ENCODE peak calls at places on chromosomes 4 and X, in five cellular contexts. One of them, this sample, is unnamed. For H3K9me3, the result is how much of the 10 kb centered on the place peaks cover.

GRCh38 chrX:2401590-2402360 is 99.0 kb downstream of the DHRSX start:
- DNase-seq in SK-N-SH: no peak
- DNase-seq in H1: no peak
- DNase-seq in K562: no peak
- DNase-seq in HepG2: peak
- DNase-seq in this sample: no peak

GRCh38 chr4:130563185-130563890 is 1467.4 kb downstream of the C4orf33 start:
- DNase-seq in K562: no peak
- DNase-seq in HepG2: peak
- DNase-seq in H1: peak
- DNase-seq in SK-N-SH: peak
- DNase-seq in this sample: no peak

GRCh38 chr4:16250665-16251365 is 24.5 kb upstream of the TAPT1 start:
- DNase-seq in K562: no peak
- DNase-seq in SK-N-SH: no peak
- DNase-seq in HepG2: peak
- DNase-seq in H1: no peak
- DNase-seq in this sample: no peak

GRCh38 chrX:153153516-153153915 is 25.6 kb upstream of the MAGEA1 start:
- DNase-seq in K562: no peak
- DNase-seq in H1: no peak
- DNase-seq in SK-N-SH: no peak
- DNase-seq in HepG2: no peak
- DNase-seq in this sample: no peak

GRCh38 chrX:45735571-45735970 is 534.9 kb upstream of the DIPK2B start:
- DNase-seq in H1: no peak
- DNase-seq in HepG2: no peak
- DNase-seq in SK-N-SH: no peak
- DNase-seq in K562: no peak
- DNase-seq in this sample: no peak

GRCh38 chr4:152990471-152991131 is 54.5 kb downstream of the FHDC1 start:
- DNase-seq in H1: no peak
- DNase-seq in HepG2: no peak
- DNase-seq in SK-N-SH: no peak
- DNase-seq in K562: peak
- DNase-seq in this sample: no peak

GRCh38 chr4:68299492-68300457 is 50.1 kb downstream of the YTHDC1 start:
- DNase-seq in SK-N-SH: no peak
- DNase-seq in HepG2: peak
- DNase-seq in K562: no peak
- DNase-seq in H1: no peak
- DNase-seq in this sample: no peak

GRCh38 chr4:119034276-119035008 is 101.2 kb upstream of the MYOZ2 start:
- DNase-seq in H1: no peak
- DNase-seq in K562: no peak
- DNase-seq in HepG2: no peak
- DNase-seq in SK-N-SH: no peak
- DNase-seq in this sample: no peak

GRCh38 chr4:176538217-176538925 is 218.6 kb downstream of the SPCS3 start:
- DNase-seq in SK-N-SH: no peak
- DNase-seq in K562: no peak
- DNase-seq in HepG2: no peak
- DNase-seq in H1: no peak
- DNase-seq in this sample: no peak

GRCh38 chrX:68938244-68939004 is 109.6 kb downstream of the EFNB1 start:
- DNase-seq in HepG2: no peak
- DNase-seq in SK-N-SH: no peak
- DNase-seq in K562: no peak
- DNase-seq in H1: no peak
- DNase-seq in this sample: no peak

GRCh38 chr4:122827258-122827887 is 742 bp downstream of the FGF2 start:
- DNase-seq in HepG2: no peak
- DNase-seq in K562: peak
- DNase-seq in H1: no peak
- DNase-seq in SK-N-SH: peak
- DNase-seq in this sample: peak

DNA sequence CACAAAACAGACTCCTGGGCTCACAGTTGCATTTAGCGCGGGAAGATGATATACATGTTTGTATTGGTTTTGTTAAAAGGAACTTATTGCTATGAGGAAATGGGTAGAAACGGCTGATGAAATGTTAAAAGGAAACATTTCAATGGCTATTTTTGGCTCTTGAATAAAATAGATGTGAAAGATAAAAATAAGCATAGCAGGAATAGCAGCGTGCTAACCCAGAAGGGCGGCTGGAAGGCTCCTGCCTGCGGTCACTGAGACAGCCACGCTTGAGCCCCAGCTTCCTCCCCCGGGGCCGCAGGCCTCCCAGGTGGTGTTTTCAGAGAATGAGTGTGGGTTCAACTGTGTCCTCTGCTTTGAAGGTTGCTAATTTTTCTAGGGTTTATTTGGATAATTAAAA is 35.0 kb upstream of the CLCN4 start:
- DNase-seq in SK-N-SH: no peak
- DNase-seq in HepG2: no peak
- DNase-seq in K562: no peak
- DNase-seq in H1: no peak
- DNase-seq in this sample: no peak
- TF ChIP-seq TAF1 in SK-N-SH: no peak
- TF ChIP-seq TAF1 in HepG2: no peak
- TF ChIP-seq TAF1 in K562: no peak
- TF ChIP-seq TAF1 in H1: no peak
- TF ChIP-seq TAF1 in this sample: no peak

GRCh38 chrX:97060019-97060418 is 176.3 kb downstream of the RPA4 start:
- DNase-seq in K562: no peak
- DNase-seq in HepG2: no peak
- DNase-seq in H1: peak
- DNase-seq in SK-N-SH: no peak
- DNase-seq in this sample: no peak

DNA sequence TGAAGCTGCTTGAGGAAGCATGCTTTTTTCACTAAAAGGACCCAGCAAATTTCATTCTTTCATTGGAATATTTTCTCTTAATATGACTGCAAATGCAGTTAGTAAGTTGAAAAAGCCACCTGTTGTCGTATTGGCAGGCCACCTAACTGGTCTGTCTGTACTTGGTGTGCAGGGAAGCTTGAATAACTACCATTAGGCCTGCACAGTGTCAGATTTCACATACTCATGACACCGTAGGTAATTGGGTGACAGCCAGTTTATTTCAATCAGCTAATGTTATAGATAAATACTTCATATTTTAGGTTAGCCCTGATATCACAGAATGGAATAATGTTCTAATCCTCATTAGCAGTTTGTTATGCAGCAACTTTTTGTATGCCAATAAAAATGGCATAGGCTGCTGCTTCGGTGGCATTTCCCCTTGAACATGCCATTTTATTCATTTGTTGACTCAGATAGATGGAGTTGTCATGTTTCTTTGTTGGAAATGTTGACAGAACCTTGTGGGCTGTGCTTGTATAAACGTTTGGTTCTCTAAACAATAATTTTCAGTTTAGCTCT is 173.7 kb downstream of the RPA4 start:
- DNase-seq in K562: no peak
- DNase-seq in HepG2: no peak
- DNase-seq in SK-N-SH: no peak
- DNase-seq in H1: no peak
- DNase-seq in this sample: no peak
- TF ChIP-seq EP300 in K562: no peak
- TF ChIP-seq EP300 in HepG2: no peak
- TF ChIP-seq EP300 in SK-N-SH: no peak
- TF ChIP-seq EP300 in H1: no peak
- TF ChIP-seq EP300 in this sample: no peak

DNA sequence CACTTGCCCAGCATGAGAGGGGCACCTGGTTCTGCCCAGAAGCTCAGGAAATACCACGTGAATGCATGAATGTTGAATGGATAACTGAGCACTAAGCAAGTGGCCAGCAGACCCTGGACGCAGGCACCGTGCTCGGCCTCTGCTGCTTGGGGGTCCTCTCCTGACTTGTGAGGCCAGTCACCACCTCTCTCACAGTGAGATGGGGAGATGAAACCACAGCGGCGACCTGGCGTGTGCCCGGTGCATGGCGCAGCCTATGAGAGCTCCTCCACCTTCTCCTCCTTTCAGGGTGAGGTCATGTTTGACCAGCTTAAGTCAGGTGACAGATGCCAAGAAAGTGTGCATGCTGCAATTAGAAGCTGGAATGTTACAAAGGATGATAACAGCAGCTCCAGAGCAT is 75.5 kb downstream of the HMX1 start:
- DNase-seq in K562: no peak
- DNase-seq in H1: no peak
- DNase-seq in HepG2: no peak
- DNase-seq in SK-N-SH: no peak
- DNase-seq in this sample: no peak
- H3K9me3 ChIP-seq in K562: under half
- H3K9me3 ChIP-seq in H1: under half
- H3K9me3 ChIP-seq in HepG2: under half
- H3K9me3 ChIP-seq in SK-N-SH: under half
- H3K9me3 ChIP-seq in this sample: under half

DNA sequence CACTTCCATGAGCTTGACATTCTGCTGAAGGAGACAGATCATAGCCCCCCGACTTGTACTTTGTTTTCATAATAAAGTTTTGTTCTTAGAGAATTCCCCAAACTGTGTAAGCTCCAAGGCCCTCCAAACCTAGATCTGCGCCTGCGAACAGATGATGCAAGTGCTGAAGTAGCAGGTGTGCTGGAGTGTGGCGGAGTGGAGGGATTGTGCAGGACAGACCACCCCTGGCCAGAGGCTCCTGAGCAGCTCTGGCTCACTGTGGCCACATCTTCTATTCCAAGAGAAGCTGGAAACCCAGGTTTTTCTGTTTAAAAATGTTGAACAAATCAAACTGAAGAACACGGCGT is 46.4 kb downstream of the TBC1D14 start:
- DNase-seq in H1: no peak
- DNase-seq in HepG2: no peak
- DNase-seq in SK-N-SH: peak
- DNase-seq in K562: no peak
- DNase-seq in this sample: no peak
- TF ChIP-seq TAF1 in H1: no peak
- TF ChIP-seq TAF1 in HepG2: no peak
- TF ChIP-seq TAF1 in SK-N-SH: no peak
- TF ChIP-seq TAF1 in K562: no peak
- TF ChIP-seq TAF1 in this sample: no peak

GRCh38 chrX:41381685-41382084 is 47.7 kb downstream of the DDX3X start:
- DNase-seq in K562: no peak
- DNase-seq in SK-N-SH: no peak
- DNase-seq in H1: peak
- DNase-seq in HepG2: peak
- DNase-seq in this sample: no peak
- TF ChIP-seq EP300 in K562: peak
- TF ChIP-seq EP300 in SK-N-SH: no peak
- TF ChIP-seq EP300 in H1: no peak
- TF ChIP-seq EP300 in HepG2: peak
- TF ChIP-seq EP300 in this sample: no peak

GRCh38 chrX:148290041-148290440 is 210.4 kb upstream of the AFF2 start:
- DNase-seq in H1: no peak
- DNase-seq in SK-N-SH: no peak
- DNase-seq in HepG2: no peak
- DNase-seq in K562: no peak
- DNase-seq in this sample: no peak

GRCh38 chrX:148288451-148288850 is 212.0 kb upstream of the AFF2 start:
- DNase-seq in H1: no peak
- DNase-seq in K562: no peak
- DNase-seq in HepG2: no peak
- DNase-seq in SK-N-SH: no peak
- DNase-seq in this sample: no peak

GRCh38 chrX:148290937-148291336 is 209.5 kb upstream of the AFF2 start:
- DNase-seq in H1: no peak
- DNase-seq in HepG2: no peak
- DNase-seq in K562: no peak
- DNase-seq in SK-N-SH: no peak
- DNase-seq in this sample: no peak
- H3K9me3 ChIP-seq in H1: under half
- H3K9me3 ChIP-seq in HepG2: under half
- H3K9me3 ChIP-seq in K562: under half
- H3K9me3 ChIP-seq in SK-N-SH: under half
- H3K9me3 ChIP-seq in this sample: under half

This sample was measured in GM12878.